ENCODE peak calls at places on chromosomes 7 and 10, in eight cellular contexts. One of them, this sample, is unnamed.

GRCh38 chr7:111198255-111198654 is 107.3 kb downstream of the LRRN3 start:
- DNase-seq in Peyer's patch: no peak
- DNase-seq in prostate gland: no peak
- DNase-seq in cardiac muscle cell: no peak
- DNase-seq in mucosa of descending colon: no peak
- DNase-seq in heart left ventricle: no peak
- DNase-seq in K562: no peak
- DNase-seq in body of pancreas: no peak
- DNase-seq in this sample: no peak

GRCh38 chr7:66281678-66282593 is 76.8 kb downstream of the TPST1 start:
- DNase-seq in heart left ventricle: peak; percentile 17
- DNase-seq in mucosa of descending colon: no peak
- DNase-seq in body of pancreas: no peak
- DNase-seq in prostate gland: no peak
- DNase-seq in cardiac muscle cell: no peak
- DNase-seq in K562: peak; percentile 25
- DNase-seq in Peyer's patch: no peak
- DNase-seq in this sample: no peak

GRCh38 chr7:47493971-47494370 is 87.9 kb downstream of the TNS3 start:
- DNase-seq in cardiac muscle cell: no peak
- DNase-seq in K562: no peak
- DNase-seq in Peyer's patch: no peak
- DNase-seq in mucosa of descending colon: no peak
- DNase-seq in body of pancreas: no peak
- DNase-seq in prostate gland: no peak
- DNase-seq in heart left ventricle: no peak
- DNase-seq in this sample: no peak

GRCh38 chr10:7788640-7789335 is 811 bp downstream of the ATP5F1C start:
- DNase-seq in mucosa of descending colon: no peak
- DNase-seq in prostate gland: no peak
- DNase-seq in body of pancreas: peak; percentile 28
- DNase-seq in K562: peak; percentile 18
- DNase-seq in cardiac muscle cell: peak; percentile 52
- DNase-seq in heart left ventricle: peak; percentile 20
- DNase-seq in Peyer's patch: no peak
- DNase-seq in this sample: peak; percentile 38

GRCh38 chr7:1912472-1913289 is 242.6 kb downstream of the ELFN1 start:
- DNase-seq in prostate gland: no peak
- DNase-seq in cardiac muscle cell: peak; percentile 46
- DNase-seq in Peyer's patch: no peak
- DNase-seq in mucosa of descending colon: no peak
- DNase-seq in K562: no peak
- DNase-seq in heart left ventricle: no peak
- DNase-seq in body of pancreas: no peak
- DNase-seq in this sample: no peak

GRCh38 chr10:102208311-102209035 is 17.6 kb upstream of the ELOVL3 start:
- DNase-seq in body of pancreas: no peak
- DNase-seq in prostate gland: no peak
- DNase-seq in heart left ventricle: no peak
- DNase-seq in mucosa of descending colon: no peak
- DNase-seq in cardiac muscle cell: no peak
- DNase-seq in Peyer's patch: no peak
- DNase-seq in K562: no peak
- DNase-seq in this sample: no peak

GRCh38 chr7:135251502-135252327 is 18.1 kb downstream of the STRA8 start:
- DNase-seq in K562: no peak
- DNase-seq in Peyer's patch: no peak
- DNase-seq in heart left ventricle: no peak
- DNase-seq in prostate gland: no peak
- DNase-seq in cardiac muscle cell: no peak
- DNase-seq in mucosa of descending colon: no peak
- DNase-seq in body of pancreas: no peak
- DNase-seq in this sample: no peak

GRCh38 chr10:110207805-110208613 is 604 bp downstream of the MXI1 start:
- DNase-seq in cardiac muscle cell: peak; percentile 46
- DNase-seq in mucosa of descending colon: peak; percentile 65
- DNase-seq in heart left ventricle: peak; percentile 41
- DNase-seq in prostate gland: peak; percentile 36
- DNase-seq in body of pancreas: no peak
- DNase-seq in Peyer's patch: peak; percentile 76
- DNase-seq in K562: peak; percentile 38
- DNase-seq in this sample: no peak

GRCh38 chr7:92013611-92014010 is 72.9 kb downstream of the AKAP9 start:
- DNase-seq in K562: no peak
- DNase-seq in mucosa of descending colon: no peak
- DNase-seq in body of pancreas: no peak
- DNase-seq in prostate gland: no peak
- DNase-seq in cardiac muscle cell: no peak
- DNase-seq in heart left ventricle: no peak
- DNase-seq in Peyer's patch: no peak
- DNase-seq in this sample: no peak

GRCh38 chr7:835491-836401 is 3.5 kb downstream of the SUN1 start:
- DNase-seq in Peyer's patch: no peak
- DNase-seq in cardiac muscle cell: no peak
- DNase-seq in heart left ventricle: no peak
- DNase-seq in body of pancreas: no peak
- DNase-seq in K562: no peak
- DNase-seq in prostate gland: no peak
- DNase-seq in mucosa of descending colon: peak; percentile 41
- DNase-seq in this sample: no peak

GRCh38 chr10:102723989-102724388 is 9.6 kb downstream of the SFXN2 start:
- DNase-seq in prostate gland: no peak
- DNase-seq in body of pancreas: no peak
- DNase-seq in cardiac muscle cell: no peak
- DNase-seq in Peyer's patch: no peak
- DNase-seq in K562: no peak
- DNase-seq in mucosa of descending colon: no peak
- DNase-seq in heart left ventricle: no peak
- DNase-seq in this sample: no peak

GRCh38 chr7:31410265-31410664 is 69.7 kb upstream of the NEUROD6 start:
- DNase-seq in heart left ventricle: no peak
- DNase-seq in Peyer's patch: no peak
- DNase-seq in body of pancreas: no peak
- DNase-seq in cardiac muscle cell: no peak
- DNase-seq in prostate gland: no peak
- DNase-seq in mucosa of descending colon: no peak
- DNase-seq in K562: no peak
- DNase-seq in this sample: no peak

GRCh38 chr10:88557246-88557645 is 25.9 kb downstream of the RNLS start:
- DNase-seq in Peyer's patch: no peak
- DNase-seq in cardiac muscle cell: no peak
- DNase-seq in body of pancreas: no peak
- DNase-seq in mucosa of descending colon: no peak
- DNase-seq in heart left ventricle: no peak
- DNase-seq in prostate gland: no peak
- DNase-seq in K562: no peak
- DNase-seq in this sample: no peak

GRCh38 chr7:13981070-13981469 is 8.4 kb downstream of the ETV1 start:
- DNase-seq in Peyer's patch: peak; percentile 67
- DNase-seq in body of pancreas: no peak
- DNase-seq in prostate gland: peak; percentile 75
- DNase-seq in K562: peak; percentile 77
- DNase-seq in cardiac muscle cell: peak; percentile 19
- DNase-seq in mucosa of descending colon: peak; percentile 34
- DNase-seq in heart left ventricle: peak; percentile 66
- DNase-seq in this sample: no peak

GRCh38 chr7:105643384-105643783 is 62.1 kb upstream of the EFCAB10 start:
- DNase-seq in K562: peak; percentile 80
- DNase-seq in prostate gland: no peak
- DNase-seq in mucosa of descending colon: no peak
- DNase-seq in Peyer's patch: no peak
- DNase-seq in cardiac muscle cell: peak; percentile 73
- DNase-seq in body of pancreas: no peak
- DNase-seq in heart left ventricle: peak; percentile 31
- DNase-seq in this sample: no peak

GRCh38 chr10:11442001-11442773 is 169.3 kb downstream of the USP6NL start:
- DNase-seq in mucosa of descending colon: no peak
- DNase-seq in heart left ventricle: no peak
- DNase-seq in body of pancreas: no peak
- DNase-seq in prostate gland: no peak
- DNase-seq in cardiac muscle cell: no peak
- DNase-seq in Peyer's patch: no peak
- DNase-seq in K562: no peak
- DNase-seq in this sample: no peak

GRCh38 chr7:153193144-153193595 is 433.6 kb downstream of the ACTR3B start:
- DNase-seq in body of pancreas: peak; percentile 20
- DNase-seq in Peyer's patch: no peak
- DNase-seq in cardiac muscle cell: peak; percentile 27
- DNase-seq in K562: peak; percentile 67
- DNase-seq in mucosa of descending colon: peak; percentile 25
- DNase-seq in heart left ventricle: no peak
- DNase-seq in prostate gland: no peak
- DNase-seq in this sample: peak; percentile 43

GRCh38 chr10:44756235-44756634 is 154.9 kb upstream of the TMEM72 start:
- DNase-seq in prostate gland: no peak
- DNase-seq in K562: no peak
- DNase-seq in body of pancreas: no peak
- DNase-seq in cardiac muscle cell: no peak
- DNase-seq in Peyer's patch: no peak
- DNase-seq in mucosa of descending colon: no peak
- DNase-seq in heart left ventricle: no peak
- DNase-seq in this sample: no peak
- H3K4me3 ChIP-seq in prostate gland: no peak overlapping the region
- H3K4me3 ChIP-seq in K562: no peak overlapping the region
- H3K4me3 ChIP-seq in body of pancreas: no peak overlapping the region
- H3K4me3 ChIP-seq in cardiac muscle cell: no peak overlapping the region
- H3K4me3 ChIP-seq in Peyer's patch: no peak overlapping the region
- H3K4me3 ChIP-seq in mucosa of descending colon: no peak overlapping the region
- H3K4me3 ChIP-seq in heart left ventricle: no peak overlapping the region
- H3K4me3 ChIP-seq in this sample: no peak overlapping the region

GRCh38 chr10:119725550-119726290 is at the start of gene INPP5F:
- DNase-seq in body of pancreas: peak; percentile 99
- DNase-seq in K562: peak; percentile 97
- DNase-seq in cardiac muscle cell: peak; percentile 99
- DNase-seq in heart left ventricle: peak; percentile 100
- DNase-seq in Peyer's patch: peak; percentile 100
- DNase-seq in mucosa of descending colon: peak; percentile 100
- DNase-seq in prostate gland: peak; percentile 99
- DNase-seq in this sample: peak; percentile 100
- TF ChIP-seq CTCF in body of pancreas: peak; percentile 16
- TF ChIP-seq CTCF in K562: peak; percentile 39
- TF ChIP-seq CTCF in cardiac muscle cell: peak; percentile 10
- TF ChIP-seq CTCF in heart left ventricle: peak; percentile 31
- TF ChIP-seq CTCF in Peyer's patch: peak; percentile 13
- TF ChIP-seq CTCF in mucosa of descending colon: peak; percentile 30
- TF ChIP-seq CTCF in prostate gland: no peak
- TF ChIP-seq CTCF in this sample: no peak

GRCh38 chr10:133281084-133281483 is 4.4 kb upstream of the ADAM8 start:
- DNase-seq in prostate gland: no peak
- DNase-seq in K562: no peak
- DNase-seq in mucosa of descending colon: no peak
- DNase-seq in cardiac muscle cell: no peak
- DNase-seq in heart left ventricle: no peak
- DNase-seq in Peyer's patch: no peak
- DNase-seq in body of pancreas: no peak
- DNase-seq in this sample: no peak
- H3K36me3 ChIP-seq in prostate gland: peaks cover 37% of the 10 kb centered on the region
- H3K36me3 ChIP-seq in K562: peaks cover 49% of the 10 kb centered on the region
- H3K36me3 ChIP-seq in mucosa of descending colon: peaks cover 19% of the 10 kb centered on the region
- H3K36me3 ChIP-seq in cardiac muscle cell: peaks cover 20% of the 10 kb centered on the region
- H3K36me3 ChIP-seq in heart left ventricle: peaks cover 64% of the 10 kb centered on the region
- H3K36me3 ChIP-seq in Peyer's patch: no peaks in the 10 kb centered on the region
- H3K36me3 ChIP-seq in body of pancreas: peaks cover 39% of the 10 kb centered on the region
- H3K36me3 ChIP-seq in this sample: peaks cover 13% of the 10 kb centered on the region

GRCh38 chr7:2981103-2981480 is 62.6 kb downstream of the CARD11 start:
- DNase-seq in cardiac muscle cell: no peak
- DNase-seq in Peyer's patch: peak; percentile 27
- DNase-seq in body of pancreas: no peak
- DNase-seq in K562: no peak
- DNase-seq in mucosa of descending colon: no peak
- DNase-seq in heart left ventricle: no peak
- DNase-seq in prostate gland: no peak
- DNase-seq in this sample: no peak
- H3K4me3 ChIP-seq in cardiac muscle cell: no peak overlapping the region
- H3K4me3 ChIP-seq in Peyer's patch: no peak overlapping the region
- H3K4me3 ChIP-seq in body of pancreas: no peak overlapping the region
- H3K4me3 ChIP-seq in K562: no peak overlapping the region
- H3K4me3 ChIP-seq in mucosa of descending colon: no peak overlapping the region
- H3K4me3 ChIP-seq in heart left ventricle: no peak overlapping the region
- H3K4me3 ChIP-seq in prostate gland: no peak overlapping the region
- H3K4me3 ChIP-seq in this sample: no peak overlapping the region

GRCh38 chr7:134016942-134017303 is 110.2 kb upstream of the LRGUK start:
- DNase-seq in Peyer's patch: no peak
- DNase-seq in K562: no peak
- DNase-seq in mucosa of descending colon: no peak
- DNase-seq in cardiac muscle cell: no peak
- DNase-seq in prostate gland: no peak
- DNase-seq in heart left ventricle: no peak
- DNase-seq in body of pancreas: no peak
- DNase-seq in this sample: no peak
- TF ChIP-seq CTCF in Peyer's patch: no peak
- TF ChIP-seq CTCF in K562: no peak
- TF ChIP-seq CTCF in mucosa of descending colon: no peak
- TF ChIP-seq CTCF in cardiac muscle cell: no peak
- TF ChIP-seq CTCF in prostate gland: no peak
- TF ChIP-seq CTCF in heart left ventricle: no peak
- TF ChIP-seq CTCF in body of pancreas: no peak
- TF ChIP-seq CTCF in this sample: no peak

GRCh38 chr7:139713061-139713460 is 64.7 kb downstream of the HIPK2 start:
- DNase-seq in Peyer's patch: peak; percentile 37
- DNase-seq in mucosa of descending colon: no peak
- DNase-seq in prostate gland: no peak
- DNase-seq in body of pancreas: no peak
- DNase-seq in K562: no peak
- DNase-seq in heart left ventricle: no peak
- DNase-seq in cardiac muscle cell: no peak
- DNase-seq in this sample: no peak
- H3K36me3 ChIP-seq in Peyer's patch: no peaks in the 10 kb centered on the region
- H3K36me3 ChIP-seq in mucosa of descending colon: no peaks in the 10 kb centered on the region
- H3K36me3 ChIP-seq in prostate gland: peaks cover 4% of the 10 kb centered on the region
- H3K36me3 ChIP-seq in body of pancreas: no peaks in the 10 kb centered on the region
- H3K36me3 ChIP-seq in K562: peaks cover 14% of the 10 kb centered on the region
- H3K36me3 ChIP-seq in heart left ventricle: peaks cover 36% of the 10 kb centered on the region
- H3K36me3 ChIP-seq in cardiac muscle cell: peaks cover 16% of the 10 kb centered on the region
- H3K36me3 ChIP-seq in this sample: peaks cover 3% of the 10 kb centered on the region

DNA sequence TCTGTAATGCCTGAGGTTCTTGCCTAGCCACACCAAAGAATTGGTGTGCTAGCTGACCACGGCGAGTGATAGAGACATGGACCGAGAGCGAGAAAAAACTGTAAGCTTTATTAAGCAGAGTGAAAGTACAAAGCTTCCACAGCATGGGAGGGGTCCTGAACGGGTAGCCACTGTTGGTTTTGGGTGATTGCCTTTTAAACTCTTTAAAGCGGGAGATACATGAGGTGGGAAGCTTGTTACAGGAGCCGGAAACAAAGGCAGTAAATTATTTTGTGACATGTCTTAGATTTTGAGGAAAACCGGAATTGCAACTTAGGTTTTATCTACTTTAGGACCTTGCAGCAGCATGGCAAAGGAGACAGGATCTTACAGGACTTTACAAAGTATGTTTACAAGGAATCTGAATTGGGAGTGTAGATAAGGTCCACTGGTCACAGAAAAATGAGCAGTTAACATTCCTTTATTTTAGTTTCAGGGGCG is 252.6 kb upstream of the MBL2 start:
- DNase-seq in heart left ventricle: no peak
- DNase-seq in Peyer's patch: no peak
- DNase-seq in K562: no peak
- DNase-seq in cardiac muscle cell: peak; percentile 50
- DNase-seq in prostate gland: peak; percentile 16
- DNase-seq in body of pancreas: no peak
- DNase-seq in mucosa of descending colon: no peak
- DNase-seq in this sample: no peak
- H3K4me3 ChIP-seq in heart left ventricle: no peak overlapping the region
- H3K4me3 ChIP-seq in Peyer's patch: peak overlapping the region; percentile 32
- H3K4me3 ChIP-seq in K562: no peak overlapping the region
- H3K4me3 ChIP-seq in cardiac muscle cell: no peak overlapping the region
- H3K4me3 ChIP-seq in prostate gland: no peak overlapping the region
- H3K4me3 ChIP-seq in body of pancreas: no peak overlapping the region
- H3K4me3 ChIP-seq in mucosa of descending colon: no peak overlapping the region
- H3K4me3 ChIP-seq in this sample: no peak overlapping the region